ENCODE peak calls at places on chromosomes 2 and 18, in seven cellular contexts. O is prostate gland; K is foreskin fibroblast; N is neuronal stem cell; P is CD8-positive, alpha-beta T cell; Z is lung; E is GM23248. B is an unnamed sample.
A peak's percentile ranks its signal among the peaks of the same experiment; 100 is the strongest.

GRCh38 chr2:237700583-237701032 is 73.2 kb downstream of the LRRFIP1 start:
- DNase-seq in N (no peak), O (no peak), Z (no peak), K (peak; percentile 77), E (peak; percentile 74), P (peak; percentile 40), B (peak; percentile 49)

GRCh38 chr2:203815541-203815898 is 52.1 kb upstream of the CTLA4 start:
- DNase-seq in E (no peak), N (no peak), P (no peak), K (no peak), O (no peak), Z (no peak), B (no peak)

GRCh38 chr2:88575051-88575450 is 52.2 kb downstream of the EIF2AK3 start:
- DNase-seq in K (no peak), O (no peak), Z (no peak), E (peak; percentile 44), P (no peak), N (no peak), B (no peak)

GRCh38 chr2:126783341-126783740 is 115.3 kb upstream of the TEX51 start:
- DNase-seq in E (no peak), Z (no peak), K (no peak), O (no peak), N (no peak), P (no peak), B (no peak)

GRCh38 chr2:174606336-174606735 is 8.7 kb upstream of the WIPF1 start:
- DNase-seq in K (peak; percentile 94), N (no peak), P (no peak), Z (no peak), O (no peak), E (peak; percentile 95), B (peak; percentile 88)

GRCh38 chr2:101613073-101613704 is 84.3 kb upstream of the MAP4K4 start:
- DNase-seq in K (no peak), O (no peak), N (no peak), E (no peak), Z (no peak), P (no peak), B (no peak)

GRCh38 chr18:76679259-76679658 is 143.1 kb upstream of the ZNF236 start:
- DNase-seq in P (no peak), E (no peak), Z (no peak), K (no peak), N (no peak), O (no peak), B (no peak)

GRCh38 chr2:102145107-102145506 is 2.6 kb downstream of the IL1R1 start:
- DNase-seq in E (no peak), Z (no peak), N (no peak), P (no peak), O (no peak), K (no peak), B (no peak)

GRCh38 chr18:9683418-9684396 is 24.4 kb upstream of the RAB31 start:
- DNase-seq in O (no peak), Z (no peak), K (peak; percentile 86), P (no peak), E (peak; percentile 89), N (no peak), B (peak; percentile 70)

GRCh38 chr2:171702781-171703556 is 15.7 kb downstream of the DYNC1I2 start:
- DNase-seq in N (no peak), Z (no peak), K (peak; percentile 76), E (peak; percentile 70), P (no peak), O (no peak), B (peak; percentile 40)

GRCh38 chr2:230896346-230897115 is 28.5 kb downstream of the GPR55 start:
- DNase-seq in Z (no peak), E (no peak), K (no peak), N (no peak), O (no peak), P (no peak), B (no peak)

GRCh38 chr18:32469190-32469611 is 1.5 kb downstream of the GAREM1 start:
- DNase-seq in Z (peak; percentile 32), O (peak; percentile 10), N (peak; percentile 15), K (peak; percentile 67), E (peak; percentile 59), P (no peak), B (peak; percentile 54)

GRCh38 chr2:238163494-238164198 is 4.9 kb downstream of the ERFE start:
- DNase-seq in Z (no peak), E (peak; percentile 60), O (no peak), N (no peak), P (no peak), K (peak; percentile 50), B (no peak)

GRCh38 chr2:129757915-129758421 is 221.5 kb upstream of the RAB6C start:
- DNase-seq in E (peak; percentile 10), O (no peak), Z (no peak), K (no peak), P (no peak), N (no peak), B (no peak)

GRCh38 chr2:73983322-73984202 is 1.1 kb upstream of the TET3 start:
- DNase-seq in P (no peak), N (no peak), K (no peak), O (peak; percentile 98), Z (peak; percentile 93), E (no peak), B (peak; percentile 100)

GRCh38 chr2:73986085-73986680 is 1.5 kb downstream of the TET3 start:
- DNase-seq in O (no peak), P (no peak), Z (no peak), E (no peak), N (no peak), K (no peak), B (no peak)

GRCh38 chr2:73985318-73986084 is 791 bp downstream of the TET3 start:
- DNase-seq in E (peak; percentile 54), P (no peak), O (peak; percentile 22), K (peak; percentile 41), Z (peak; percentile 42), N (no peak), B (no peak)

GRCh38 chr2:73984203-73984921 is at the start of gene TET3:
- DNase-seq in N (no peak), Z (no peak), E (peak; percentile 57), P (no peak), K (peak; percentile 73), O (peak; percentile 59), B (no peak)

DNA sequence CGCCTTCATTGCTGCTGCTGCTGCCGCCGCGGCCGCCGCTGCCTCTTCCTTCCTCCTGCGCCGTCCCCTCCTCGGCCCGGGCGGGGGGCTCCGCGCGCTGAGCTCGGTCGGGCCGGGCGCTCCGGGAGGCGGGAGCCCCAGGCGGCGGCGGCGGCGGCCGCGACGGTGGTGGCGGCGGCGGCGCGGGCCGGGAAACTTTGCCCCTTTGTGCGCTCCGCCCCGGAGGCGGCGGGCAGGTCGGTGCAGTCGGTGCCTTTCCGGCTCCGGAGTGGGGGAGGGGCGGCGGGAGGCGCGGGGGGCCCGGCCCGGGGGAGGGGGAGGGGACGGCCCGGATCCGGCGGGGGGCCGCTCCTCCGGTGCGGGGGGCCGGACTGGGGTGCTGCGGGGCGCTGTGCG is 210 bp downstream of the TET3 start:
- DNase-seq in Z (peak; percentile 52), O (peak; percentile 47), N (no peak), K (peak; percentile 59), P (peak; percentile 33), E (no peak), B (no peak)
- H3K4me3 ChIP-seq in Z (peak overlapping the region; percentile 45), O (peak overlapping the region; percentile 66), N (peak overlapping the region; percentile 74), K (no peak overlapping the region), P (no peak overlapping the region), E (peak overlapping the region; percentile 50), B (peak overlapping the region; percentile 68)

DNA sequence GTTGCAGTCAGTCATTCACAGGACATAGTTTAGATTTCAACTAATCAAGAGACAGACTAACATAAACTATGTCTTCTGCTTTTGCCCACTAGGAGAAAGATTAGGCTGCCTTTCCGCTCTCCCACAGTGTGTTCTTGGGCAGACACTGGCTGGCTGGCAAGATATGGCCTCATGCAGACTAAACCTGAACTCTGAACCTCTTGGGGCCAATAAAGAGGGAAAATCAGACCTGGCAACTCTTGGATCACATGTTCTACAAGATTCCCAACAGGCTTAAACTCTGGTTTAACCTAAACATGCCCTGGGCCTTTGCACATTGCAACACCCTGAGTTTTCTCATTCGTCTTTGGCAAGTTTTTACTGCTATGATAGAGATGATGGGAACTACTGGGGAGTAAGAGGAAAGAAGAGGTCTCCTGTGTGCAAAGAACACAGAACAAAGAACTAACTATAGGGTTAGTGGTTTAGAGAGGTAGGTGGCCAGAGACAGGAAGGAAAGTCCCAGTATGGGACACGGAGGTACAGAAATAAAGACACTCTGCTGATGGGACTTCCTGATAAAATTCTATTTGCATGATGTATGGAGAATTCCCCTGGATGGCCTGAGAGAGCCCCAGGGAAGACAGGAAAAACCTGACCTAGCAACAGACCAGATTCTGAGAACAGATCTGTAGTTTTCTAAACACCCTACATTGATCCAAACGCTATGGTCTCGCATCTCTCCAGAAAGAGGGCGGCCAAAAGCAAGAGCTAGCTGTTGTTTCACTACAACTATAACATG is 2.0 kb upstream of the ATRAID start:
- DNase-seq in O (no peak), N (no peak), E (no peak), K (no peak), Z (no peak), P (no peak), B (peak; percentile 13)
- H3K4me3 ChIP-seq in O (no peak overlapping the region), N (no peak overlapping the region), E (no peak overlapping the region), K (no peak overlapping the region), Z (no peak overlapping the region), P (no peak overlapping the region), B (no peak overlapping the region)

GRCh38 chr2:232030229-232030628 is 68.7 kb downstream of the DIS3L2 start:
- DNase-seq in N (no peak), O (no peak), E (no peak), P (no peak), K (no peak), Z (no peak), B (no peak)
- H3K4me3 ChIP-seq in N (no peak overlapping the region), O (no peak overlapping the region), E (no peak overlapping the region), P (no peak overlapping the region), K (no peak overlapping the region), Z (no peak overlapping the region), B (no peak overlapping the region)

DNA sequence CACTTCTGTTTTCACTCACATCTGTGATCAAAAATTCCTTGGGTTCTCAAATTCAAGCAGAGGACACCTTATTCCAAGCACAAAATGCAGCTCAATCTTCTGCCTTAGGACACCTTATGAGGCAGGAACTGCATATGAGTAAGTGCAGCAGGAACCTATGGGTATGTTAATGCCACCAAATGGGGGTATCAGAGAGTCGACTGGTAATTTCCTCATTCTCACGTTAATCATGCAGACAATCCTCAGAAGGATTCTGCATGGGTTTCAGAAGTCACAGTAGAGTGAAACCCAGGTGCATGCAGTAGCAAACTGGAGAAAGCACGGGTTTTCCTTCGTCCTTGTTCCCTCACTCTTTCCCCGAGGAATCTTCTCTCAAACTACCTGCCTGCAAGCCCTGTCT is 452.8 kb downstream of the CBLN2 start:
- DNase-seq in P (no peak), Z (no peak), K (no peak), E (no peak), O (no peak), N (no peak), B (no peak)
- H3K4me3 ChIP-seq in P (no peak overlapping the region), Z (no peak overlapping the region), K (no peak overlapping the region), E (no peak overlapping the region), O (no peak overlapping the region), N (no peak overlapping the region), B (no peak overlapping the region)

GRCh38 chr18:51437280-51438271 is 240.1 kb upstream of the MEX3C start:
- DNase-seq in Z (no peak), E (no peak), K (no peak), O (no peak), N (no peak), P (no peak), B (peak; percentile 80)
- H3K4me3 ChIP-seq in Z (no peak overlapping the region), E (no peak overlapping the region), K (no peak overlapping the region), O (no peak overlapping the region), N (no peak overlapping the region), P (no peak overlapping the region), B (no peak overlapping the region)

GRCh38 chr2:121699421-121700328 is 37.0 kb downstream of the NIFK start:
- DNase-seq in P (peak; percentile 72), N (no peak), O (peak; percentile 9), K (peak; percentile 90), E (peak; percentile 95), Z (peak; percentile 66), B (peak; percentile 97)
- H3K4me3 ChIP-seq in P (peak overlapping the region; percentile 34), N (no peak overlapping the region), O (no peak overlapping the region), K (no peak overlapping the region), E (no peak overlapping the region), Z (no peak overlapping the region), B (no peak overlapping the region)